ENCODE peak calls at places on chromosome 18, in five cellular contexts. U, E, X, S and F are unnamed samples.

GRCh38 chr18:22841840-22842239 is 91.3 kb upstream of the RBBP8 start:
- DNase-seq in S (no peak), U (peak), E (no peak), X (no peak), F (no peak)

GRCh38 chr18:25175558-25175957 is 176.4 kb downstream of the ZNF521 start:
- DNase-seq in E (no peak), X (no peak), U (no peak), S (no peak), F (no peak)

GRCh38 chr18:39825485-39825884 is 2129.5 kb upstream of the PIK3C3 start:
- DNase-seq in E (no peak), S (no peak), U (peak), X (no peak), F (no peak)

GRCh38 chr18:6884944-6885343 is 155.4 kb downstream of the ARHGAP28 start:
- DNase-seq in S (no peak), X (no peak), E (no peak), U (no peak), F (no peak)

GRCh38 chr18:70195852-70196434 is 9.5 kb downstream of the RTTN start:
- DNase-seq in X (no peak), U (peak), E (peak), S (no peak), F (no peak)

GRCh38 chr18:76658627-76659026 is 163.6 kb upstream of the ZNF516 start:
- DNase-seq in U (no peak), X (no peak), E (no peak), S (peak), F (no peak)

GRCh38 chr18:74412106-74412880 is 44.8 kb downstream of the DIPK1C start:
- DNase-seq in E (no peak), X (peak), U (no peak), S (peak), F (no peak)

GRCh38 chr18:79936641-79937040 is 14.8 kb downstream of the SLC66A2 start:
- DNase-seq in U (no peak), X (no peak), S (no peak), E (no peak), F (no peak)

GRCh38 chr18:55477537-55478300 is 110.3 kb downstream of the TCF4 start:
- DNase-seq in E (no peak), S (no peak), U (peak), X (no peak), F (no peak)

GRCh38 chr18:62446511-62446910 is 76.3 kb upstream of the ZCCHC2 start:
- DNase-seq in S (no peak), E (no peak), U (no peak), X (no peak), F (no peak)

GRCh38 chr18:13051950-13052349 is 60.8 kb downstream of the CEP192 start:
- DNase-seq in E (no peak), U (peak), S (no peak), X (no peak), F (no peak)

GRCh38 chr18:61388010-61388409 is 54.8 kb downstream of the CDH20 start:
- DNase-seq in S (no peak), U (no peak), X (no peak), E (no peak), F (no peak)

GRCh38 chr18:9951022-9951859 is 37.4 kb downstream of the VAPA start:
- DNase-seq in X (no peak), E (peak), U (peak), S (no peak), F (peak)